ENCODE peak calls at places on chromosomes 2 and 18, in five cellular contexts. K is stimulated activated CD4-positive, alpha-beta T cell treated with anti-CD3 and anti-CD28 coated beads, Interleukin-4, amount 100 ng/mL, for 4 hours; O is endodermal cell; U is posterior vena cava; Q is ACHN. S is an unnamed sample.

GRCh38 chr2:65367517-65367916 is 64.9 kb downstream of the SPRED2 start:
- DNase-seq in O (no peak), K (no peak), U (no peak), Q (peak; percentile 39), S (peak; percentile 97)

GRCh38 chr2:70942900-70943871 is 7.5 kb downstream of the ATP6V1B1 start:
- DNase-seq in O (peak; percentile 53), U (peak; percentile 66), K (no peak), Q (no peak), S (no peak)

GRCh38 chr18:45231606-45232005 is 383.7 kb upstream of the SLC14A2 start:
- DNase-seq in Q (no peak), K (no peak), U (no peak), O (no peak), S (no peak)

GRCh38 chr2:239462671-239463506 is 62.1 kb upstream of the HDAC4 start:
- DNase-seq in Q (no peak), U (peak; percentile 54), O (peak; percentile 26), K (no peak), S (no peak)

GRCh38 chr2:131517106-131517831 is 10.4 kb upstream of the CCDC74A start:
- DNase-seq in Q (no peak), U (peak; percentile 68), K (no peak), O (no peak), S (no peak)

GRCh38 chr2:121944072-121944829 is 188.8 kb downstream of the TSN start:
- DNase-seq in K (no peak), U (no peak), O (no peak), Q (no peak), S (peak; percentile 79)

GRCh38 chr18:46756559-46757201 is at the start of gene ST8SIA5:
- DNase-seq in Q (no peak), U (no peak), O (peak; percentile 86), K (no peak), S (no peak)

GRCh38 chr2:148546270-148546669 is 98.3 kb upstream of the EPC2 start:
- DNase-seq in O (no peak), Q (no peak), U (no peak), K (no peak), S (no peak)

GRCh38 chr2:111157071-111157661 is 36.5 kb downstream of the BCL2L11 start:
- DNase-seq in K (no peak), U (no peak), O (no peak), Q (no peak), S (no peak)

GRCh38 chr18:49757513-49758262 is 55.6 kb downstream of the ACAA2 start:
- DNase-seq in K (no peak), O (peak; percentile 90), Q (no peak), U (peak; percentile 58), S (no peak)

GRCh38 chr2:20960003-20960402 is 83.9 kb downstream of the APOB start:
- DNase-seq in Q (no peak), U (no peak), K (no peak), O (no peak), S (no peak)

GRCh38 chr2:64565949-64566705 is 42.0 kb downstream of the AFTPH start:
- DNase-seq in U (no peak), Q (no peak), K (no peak), O (no peak), S (no peak)

GRCh38 chr2:24779121-24779520 is 14.1 kb downstream of the PTRHD1 start:
- DNase-seq in O (no peak), U (no peak), K (no peak), Q (no peak), S (no peak)

GRCh38 chr18:49412673-49413072 is 47.8 kb downstream of the DYM start:
- DNase-seq in K (no peak), U (no peak), O (no peak), Q (no peak), S (no peak)

S was measured in GM04503.